ENCODE peak calls at places on chromosome 6, in nine cellular contexts. L is H9, Q is A673, J is heart right ventricle, X is fibroblast of lung, O is MM.1S, W is astrocyte, P is kidney, T is GM23338. K is an unnamed sample.

GRCh38 chr6:42045538-42046460 is 4.5 kb upstream of the TAF8 start:
- DNase-seq in L (peak; percentile 73), Q (peak; percentile 88), J (peak; percentile 90), X (peak; percentile 96), O (peak; percentile 59), W (peak; percentile 61), P (peak; percentile 99), T (peak; percentile 84), K (peak; percentile 69)

GRCh38 chr6:54624779-54625178 is 221.8 kb upstream of the FAM83B start:
- DNase-seq in L (no peak), Q (no peak), J (no peak), X (peak; percentile 20), O (no peak), W (peak; percentile 98), P (no peak), T (no peak), K (no peak)

GRCh38 chr6:139925894-139926641 is 551.6 kb upstream of the CITED2 start:
- DNase-seq in L (no peak), Q (peak; percentile 26), J (no peak), X (peak; percentile 98), O (no peak), W (peak; percentile 92), P (no peak), T (no peak), K (no peak)

GRCh38 chr6:127634178-127634577 is 57.2 kb downstream of the C6orf58 start:
- DNase-seq in L (no peak), Q (no peak), J (no peak), X (no peak), O (no peak), W (no peak), P (no peak), T (no peak), K (no peak)

GRCh38 chr6:142377112-142377848 is 75.5 kb downstream of the ADGRG6 start:
- DNase-seq in L (peak; percentile 88), Q (peak; percentile 65), J (peak; percentile 9), X (no peak), O (no peak), W (peak; percentile 14), P (peak; percentile 47), T (peak; percentile 83), K (peak; percentile 88)

GRCh38 chr6:9250852-9251251 is 815.5 kb upstream of the SLC35B3 start:
- DNase-seq in L (peak; percentile 68), Q (peak; percentile 59), J (no peak), X (peak; percentile 42), O (peak; percentile 69), W (peak; percentile 54), P (no peak), T (peak; percentile 87), K (peak; percentile 74)

GRCh38 chr6:85008311-85009015 is 244.1 kb upstream of the TBX18 start:
- DNase-seq in L (no peak), Q (peak; percentile 26), J (no peak), X (peak; percentile 64), O (no peak), W (no peak), P (no peak), T (no peak), K (no peak)

GRCh38 chr6:121651420-121651819 is 216.0 kb downstream of the GJA1 start:
- DNase-seq in L (no peak), Q (no peak), J (no peak), X (no peak), O (no peak), W (peak; percentile 20), P (no peak), T (no peak), K (no peak)

GRCh38 chr6:7152467-7152866 is 44.7 kb downstream of the RREB1 start:
- DNase-seq in L (no peak), Q (no peak), J (no peak), X (no peak), O (no peak), W (no peak), P (no peak), T (peak; percentile 35), K (no peak)

GRCh38 chr6:7150381-7151064 is 42.8 kb downstream of the RREB1 start:
- DNase-seq in L (peak; percentile 77), Q (no peak), J (no peak), X (no peak), O (no peak), W (no peak), P (peak; percentile 75), T (peak; percentile 80), K (no peak)

GRCh38 chr6:7148100-7148822 is 40.5 kb downstream of the RREB1 start:
- DNase-seq in L (no peak), Q (no peak), J (no peak), X (peak; percentile 19), O (no peak), W (peak; percentile 75), P (no peak), T (no peak), K (no peak)

GRCh38 chr6:7153807-7154206 is 46.0 kb downstream of the RREB1 start:
- DNase-seq in L (no peak), Q (no peak), J (no peak), X (no peak), O (no peak), W (no peak), P (no peak), T (no peak), K (no peak)

GRCh38 chr6:7151381-7151780 is 43.6 kb downstream of the RREB1 start:
- DNase-seq in L (no peak), Q (no peak), J (no peak), X (peak; percentile 20), O (no peak), W (no peak), P (no peak), T (no peak), K (no peak)
- H3K4me1 ChIP-seq in L (peaks cover 21% of the 10 kb centered on the region), Q (peaks cover 52% of the 10 kb centered on the region), J (peaks cover 82% of the 10 kb centered on the region), X (peaks cover 33% of the 10 kb centered on the region), O (peaks cover 54% of the 10 kb centered on the region), W (peaks cover 37% of the 10 kb centered on the region), P (peaks cover 63% of the 10 kb centered on the region), T (peaks cover 58% of the 10 kb centered on the region), K (peaks cover 50% of the 10 kb centered on the region)

GRCh38 chr6:117601811-117602150 is 530 bp downstream of the GOPC start:
- DNase-seq in L (no peak), Q (no peak), J (no peak), X (no peak), O (peak; percentile 48), W (no peak), P (peak; percentile 52), T (peak; percentile 13), K (no peak)

GRCh38 chr6:117602899-117603588 is 733 bp upstream of the GOPC start:
- DNase-seq in L (no peak), Q (no peak), J (no peak), X (no peak), O (no peak), W (no peak), P (no peak), T (peak; percentile 3), K (no peak)

GRCh38 chr6:117600008-117600743 is 2.1 kb downstream of the GOPC start:
- DNase-seq in L (no peak), Q (peak; percentile 27), J (no peak), X (peak; percentile 35), O (peak; percentile 27), W (peak; percentile 46), P (no peak), T (no peak), K (no peak)

GRCh38 chr6:117605169-117605826 is 3.0 kb upstream of the GOPC start:
- DNase-seq in L (peak; percentile 47), Q (peak; percentile 72), J (no peak), X (peak; percentile 85), O (peak; percentile 85), W (peak; percentile 63), P (no peak), T (peak; percentile 75), K (peak; percentile 59)

GRCh38 chr6:117602151-117602898 is at the start of gene GOPC:
- DNase-seq in L (peak; percentile 98), Q (peak; percentile 99), J (peak; percentile 95), X (peak; percentile 98), O (peak; percentile 98), W (peak; percentile 96), P (peak; percentile 99), T (peak; percentile 97), K (peak; percentile 94)
- TF ChIP-seq CTCF in L (peak; percentile 28), Q (peak; percentile 24), J (no peak), X (peak; percentile 14), O (peak; percentile 22), W (no peak), P (no peak), T (peak; percentile 9), K (peak; percentile 13)

GRCh38 chr6:35033683-35034082 is 107.5 kb downstream of the TCP11 start:
- DNase-seq in L (peak; percentile 17), Q (no peak), J (no peak), X (no peak), O (no peak), W (no peak), P (no peak), T (no peak), K (no peak)

GRCh38 chr6:35035481-35036030 is 105.6 kb downstream of the TCP11 start:
- DNase-seq in L (no peak), Q (no peak), J (no peak), X (no peak), O (no peak), W (no peak), P (no peak), T (no peak), K (peak; percentile 27)

GRCh38 chr6:35036828-35037095 is 104.4 kb downstream of the TCP11 start:
- DNase-seq in L (no peak), Q (no peak), J (no peak), X (no peak), O (no peak), W (no peak), P (no peak), T (peak; percentile 59), K (no peak)

GRCh38 chr6:35036059-35036827 is 104.9 kb downstream of the TCP11 start:
- DNase-seq in L (no peak), Q (no peak), J (no peak), X (no peak), O (no peak), W (no peak), P (no peak), T (no peak), K (no peak)

DNA sequence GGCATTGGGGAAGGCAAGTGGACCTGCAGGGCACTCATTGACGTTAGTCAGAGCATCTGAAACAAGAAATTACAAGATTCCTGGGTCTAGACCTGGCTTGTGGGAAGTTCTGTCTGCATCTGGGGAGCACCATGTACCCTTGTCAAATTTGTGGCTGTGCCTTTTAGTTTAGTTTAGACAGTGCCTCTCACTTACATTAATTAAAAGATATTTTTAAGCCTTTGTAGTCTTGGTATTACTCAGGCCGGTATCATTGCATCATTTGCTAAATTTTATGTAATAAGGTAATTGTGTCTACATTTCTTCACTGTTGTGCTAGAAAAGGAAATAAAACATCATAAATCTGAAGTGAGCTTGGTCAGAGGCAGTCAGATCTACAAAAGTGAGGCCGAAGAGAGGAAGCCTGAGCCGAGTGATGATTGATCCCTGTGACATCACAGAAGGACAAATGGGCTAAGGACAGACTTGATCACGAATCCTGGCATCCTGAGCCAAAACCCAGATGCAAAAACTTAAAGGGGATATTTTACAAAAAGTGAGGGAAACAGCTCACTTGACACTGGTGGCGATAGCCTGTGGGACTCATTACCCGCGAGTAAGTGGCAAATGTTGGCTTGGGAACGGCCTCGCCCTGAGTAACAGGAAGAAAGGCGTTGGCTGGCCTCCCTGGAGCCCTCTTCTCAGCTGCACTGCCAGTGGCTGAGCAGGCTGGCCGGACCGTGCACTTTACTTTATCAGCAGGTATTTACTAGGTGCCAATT is 106.5 kb downstream of the TCP11 start:
- DNase-seq in L (peak; percentile 26), Q (no peak), J (peak; percentile 73), X (peak; percentile 18), O (no peak), W (no peak), P (no peak), T (no peak), K (peak; percentile 12)
- H3K27ac ChIP-seq in L (no peak overlapping the region), Q (no peak overlapping the region), J (peak overlapping the region; percentile 56), X (no peak overlapping the region), O (no peak overlapping the region), W (no peak overlapping the region), P (peak overlapping the region; percentile 61), T (no peak overlapping the region), K (no peak overlapping the region)

DNA sequence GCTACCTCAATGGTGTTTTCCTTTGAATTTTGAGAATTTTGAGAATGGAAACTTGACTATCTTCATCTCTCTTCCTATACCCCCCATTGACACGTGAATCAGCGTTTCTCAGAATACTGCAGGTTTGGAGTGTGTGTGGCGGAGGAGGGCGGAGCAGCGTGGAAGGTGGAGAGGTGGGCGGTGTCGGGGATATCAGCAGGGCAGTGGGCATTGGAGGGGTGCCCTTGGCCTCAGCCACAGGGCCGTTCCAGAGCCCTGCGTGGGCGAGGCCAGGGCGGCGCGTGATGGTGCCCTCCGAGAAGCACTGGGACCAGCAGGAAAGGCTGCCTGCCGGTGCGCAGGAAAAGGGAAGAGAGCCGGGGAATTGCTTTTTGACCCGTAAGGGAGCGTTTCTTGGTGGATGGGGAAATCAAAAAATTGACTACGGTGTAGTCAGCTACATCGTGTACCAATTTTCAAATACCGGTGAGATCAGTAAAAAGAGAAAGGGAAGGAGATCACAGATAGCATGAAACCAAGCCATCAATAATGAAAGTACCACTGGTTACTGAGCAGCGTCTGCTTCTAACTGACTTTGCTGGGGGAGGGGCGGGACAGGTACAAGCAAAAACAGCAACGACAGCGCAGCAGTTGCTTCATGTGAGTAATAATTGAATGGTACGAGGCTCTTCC is 82.7 kb upstream of the DUSP22 start:
- DNase-seq in L (no peak), Q (no peak), J (no peak), X (no peak), O (peak; percentile 79), W (no peak), P (no peak), T (no peak), K (no peak)
- H3K4me1 ChIP-seq in L (no peaks in the 10 kb centered on the region), Q (no peaks in the 10 kb centered on the region), J (no peaks in the 10 kb centered on the region), X (no peaks in the 10 kb centered on the region), O (peaks cover 13% of the 10 kb centered on the region), W (no peaks in the 10 kb centered on the region), P (no peaks in the 10 kb centered on the region), T (no peaks in the 10 kb centered on the region), K (no peaks in the 10 kb centered on the region)